ENCODE peak calls at places on chromosomes 6 and 20, in ten cellular contexts. One of them, this sample, is unnamed.

GRCh38 chr6:143107440-143107839 is 46.8 kb downstream of the AIG1 start:
- DNase-seq in tibial nerve: no peak
- DNase-seq in SK-N-SH: no peak
- DNase-seq in foreskin fibroblast: no peak
- DNase-seq in lung: no peak
- DNase-seq in uterus: no peak
- DNase-seq in body of pancreas: no peak
- DNase-seq in transverse colon: no peak
- DNase-seq in esophagus squamous epithelium: no peak
- DNase-seq in psoas muscle: no peak
- DNase-seq in this sample: no peak

GRCh38 chr6:110419028-110419739 is 3.8 kb upstream of the DDO start:
- DNase-seq in tibial nerve: no peak
- DNase-seq in SK-N-SH: no peak
- DNase-seq in foreskin fibroblast: no peak
- DNase-seq in lung: no peak
- DNase-seq in uterus: no peak
- DNase-seq in body of pancreas: no peak
- DNase-seq in transverse colon: no peak
- DNase-seq in esophagus squamous epithelium: no peak
- DNase-seq in psoas muscle: no peak
- DNase-seq in this sample: no peak

GRCh38 chr20:49825521-49826033 is 12.9 kb downstream of the SLC9A8 start:
- DNase-seq in tibial nerve: no peak
- DNase-seq in SK-N-SH: no peak
- DNase-seq in foreskin fibroblast: no peak
- DNase-seq in lung: peak
- DNase-seq in uterus: no peak
- DNase-seq in body of pancreas: no peak
- DNase-seq in transverse colon: no peak
- DNase-seq in esophagus squamous epithelium: no peak
- DNase-seq in psoas muscle: peak
- DNase-seq in this sample: no peak

GRCh38 chr6:139030539-139030938 is 2.0 kb downstream of the ABRACL start:
- DNase-seq in tibial nerve: no peak
- DNase-seq in SK-N-SH: no peak
- DNase-seq in foreskin fibroblast: no peak
- DNase-seq in lung: no peak
- DNase-seq in uterus: no peak
- DNase-seq in body of pancreas: no peak
- DNase-seq in transverse colon: peak
- DNase-seq in esophagus squamous epithelium: no peak
- DNase-seq in psoas muscle: no peak
- DNase-seq in this sample: no peak

GRCh38 chr20:59018817-59019216 is 412 bp upstream of the TUBB1 start:
- DNase-seq in tibial nerve: no peak
- DNase-seq in SK-N-SH: no peak
- DNase-seq in foreskin fibroblast: no peak
- DNase-seq in lung: peak
- DNase-seq in uterus: no peak
- DNase-seq in body of pancreas: no peak
- DNase-seq in transverse colon: no peak
- DNase-seq in esophagus squamous epithelium: no peak
- DNase-seq in psoas muscle: no peak
- DNase-seq in this sample: no peak

GRCh38 chr6:89888138-89888514 is 6.1 kb upstream of the GJA10 start:
- DNase-seq in tibial nerve: no peak
- DNase-seq in SK-N-SH: no peak
- DNase-seq in foreskin fibroblast: no peak
- DNase-seq in lung: no peak
- DNase-seq in uterus: no peak
- DNase-seq in body of pancreas: no peak
- DNase-seq in transverse colon: no peak
- DNase-seq in esophagus squamous epithelium: no peak
- DNase-seq in psoas muscle: no peak
- DNase-seq in this sample: no peak

GRCh38 chr6:33677153-33677660 is 34.3 kb downstream of the UQCC2 start:
- DNase-seq in tibial nerve: no peak
- DNase-seq in SK-N-SH: no peak
- DNase-seq in foreskin fibroblast: peak
- DNase-seq in lung: no peak
- DNase-seq in uterus: no peak
- DNase-seq in body of pancreas: no peak
- DNase-seq in transverse colon: no peak
- DNase-seq in esophagus squamous epithelium: no peak
- DNase-seq in psoas muscle: no peak
- DNase-seq in this sample: peak

GRCh38 chr6:30646450-30647038 is 389 bp upstream of the C6orf136 start:
- DNase-seq in tibial nerve: peak
- DNase-seq in SK-N-SH: peak
- DNase-seq in foreskin fibroblast: no peak
- DNase-seq in lung: peak
- DNase-seq in uterus: peak
- DNase-seq in body of pancreas: peak
- DNase-seq in transverse colon: peak
- DNase-seq in esophagus squamous epithelium: no peak
- DNase-seq in psoas muscle: peak
- DNase-seq in this sample: no peak

GRCh38 chr20:50266293-50267040 is 75.8 kb downstream of the CEBPB start:
- DNase-seq in tibial nerve: no peak
- DNase-seq in SK-N-SH: no peak
- DNase-seq in foreskin fibroblast: no peak
- DNase-seq in lung: no peak
- DNase-seq in uterus: no peak
- DNase-seq in body of pancreas: no peak
- DNase-seq in transverse colon: no peak
- DNase-seq in esophagus squamous epithelium: no peak
- DNase-seq in psoas muscle: peak
- DNase-seq in this sample: no peak

GRCh38 chr6:166112580-166112979 is 55.1 kb downstream of the TBXT start:
- DNase-seq in tibial nerve: no peak
- DNase-seq in SK-N-SH: no peak
- DNase-seq in foreskin fibroblast: no peak
- DNase-seq in lung: no peak
- DNase-seq in uterus: no peak
- DNase-seq in body of pancreas: no peak
- DNase-seq in transverse colon: no peak
- DNase-seq in esophagus squamous epithelium: no peak
- DNase-seq in psoas muscle: no peak
- DNase-seq in this sample: peak

GRCh38 chr6:12472601-12473038 is 182.5 kb downstream of the EDN1 start:
- DNase-seq in tibial nerve: peak
- DNase-seq in SK-N-SH: no peak
- DNase-seq in foreskin fibroblast: peak
- DNase-seq in lung: peak
- DNase-seq in uterus: peak
- DNase-seq in body of pancreas: peak
- DNase-seq in transverse colon: no peak
- DNase-seq in esophagus squamous epithelium: no peak
- DNase-seq in psoas muscle: peak
- DNase-seq in this sample: peak

GRCh38 chr6:42142118-42142835 is at the start of gene C6orf132:
- DNase-seq in tibial nerve: no peak
- DNase-seq in SK-N-SH: peak
- DNase-seq in foreskin fibroblast: no peak
- DNase-seq in lung: peak
- DNase-seq in uterus: no peak
- DNase-seq in body of pancreas: peak
- DNase-seq in transverse colon: peak
- DNase-seq in esophagus squamous epithelium: no peak
- DNase-seq in psoas muscle: no peak
- DNase-seq in this sample: no peak

GRCh38 chr20:46970937-46971630 is 76.4 kb downstream of the EYA2 start:
- DNase-seq in tibial nerve: no peak
- DNase-seq in SK-N-SH: peak
- DNase-seq in foreskin fibroblast: peak
- DNase-seq in lung: no peak
- DNase-seq in uterus: no peak
- DNase-seq in body of pancreas: no peak
- DNase-seq in transverse colon: no peak
- DNase-seq in esophagus squamous epithelium: no peak
- DNase-seq in psoas muscle: no peak
- DNase-seq in this sample: peak

GRCh38 chr20:50645253-50646068 is 45.9 kb downstream of the RIPOR3 start:
- DNase-seq in tibial nerve: peak
- DNase-seq in SK-N-SH: no peak
- DNase-seq in foreskin fibroblast: peak
- DNase-seq in lung: peak
- DNase-seq in uterus: peak
- DNase-seq in body of pancreas: peak
- DNase-seq in transverse colon: peak
- DNase-seq in esophagus squamous epithelium: no peak
- DNase-seq in psoas muscle: peak
- DNase-seq in this sample: peak

DNA sequence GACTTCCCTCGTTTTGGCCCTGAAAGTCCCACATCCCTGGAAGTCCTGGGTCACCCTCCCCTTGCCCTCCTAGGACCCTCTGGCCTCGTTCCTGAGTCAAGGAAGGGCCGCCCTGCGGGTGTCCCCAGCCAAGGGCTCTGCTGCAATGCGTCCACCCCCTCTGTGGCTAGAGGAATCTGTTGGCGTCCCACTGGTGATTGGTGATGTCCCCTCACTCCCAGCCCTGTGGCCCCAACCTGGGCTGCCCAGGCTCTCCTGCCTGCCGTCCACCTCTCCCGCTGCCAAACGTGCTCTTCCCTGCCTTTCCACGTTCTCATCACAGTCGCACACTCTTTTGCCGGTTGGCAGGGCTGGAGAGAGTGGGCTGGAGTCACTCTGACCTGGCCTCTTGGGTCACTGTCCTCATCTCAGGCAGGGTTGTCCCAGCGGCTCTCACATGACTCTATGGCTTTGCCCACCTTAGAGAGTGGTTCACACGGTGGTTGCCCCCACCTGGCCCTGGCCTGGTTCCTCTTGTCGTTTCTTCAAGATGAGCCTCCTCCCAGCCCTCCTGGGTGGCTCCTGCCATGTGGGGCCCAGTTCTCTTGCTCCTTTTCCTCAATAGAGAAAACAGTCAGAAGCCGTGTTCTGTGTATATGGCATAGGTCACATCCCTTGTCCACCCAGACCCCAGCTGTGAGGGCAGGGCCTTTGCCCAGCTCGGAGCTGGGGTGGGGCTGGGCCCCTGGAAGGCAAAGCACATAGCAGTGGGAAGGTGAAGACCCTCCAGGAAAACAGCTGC is 100.9 kb downstream of the TMEM242 start:
- DNase-seq in tibial nerve: no peak
- DNase-seq in SK-N-SH: no peak
- DNase-seq in foreskin fibroblast: no peak
- DNase-seq in lung: no peak
- DNase-seq in uterus: peak
- DNase-seq in body of pancreas: peak
- DNase-seq in transverse colon: no peak
- DNase-seq in esophagus squamous epithelium: no peak
- DNase-seq in psoas muscle: no peak
- DNase-seq in this sample: no peak
- H3K4me3 ChIP-seq in tibial nerve: no peak
- H3K4me3 ChIP-seq in SK-N-SH: no peak
- H3K4me3 ChIP-seq in foreskin fibroblast: no peak
- H3K4me3 ChIP-seq in lung: no peak
- H3K4me3 ChIP-seq in uterus: no peak
- H3K4me3 ChIP-seq in body of pancreas: no peak
- H3K4me3 ChIP-seq in transverse colon: no peak
- H3K4me3 ChIP-seq in esophagus squamous epithelium: no peak
- H3K4me3 ChIP-seq in psoas muscle: no peak
- H3K4me3 ChIP-seq in this sample: no peak

GRCh38 chr6:3835055-3835731 is 14.0 kb upstream of the FAM50B start:
- DNase-seq in tibial nerve: peak
- DNase-seq in SK-N-SH: no peak
- DNase-seq in foreskin fibroblast: no peak
- DNase-seq in lung: peak
- DNase-seq in uterus: no peak
- DNase-seq in body of pancreas: peak
- DNase-seq in transverse colon: peak
- DNase-seq in esophagus squamous epithelium: no peak
- DNase-seq in psoas muscle: peak
- DNase-seq in this sample: peak
- TF ChIP-seq CTCF in tibial nerve: no peak
- TF ChIP-seq CTCF in SK-N-SH: no peak
- TF ChIP-seq CTCF in foreskin fibroblast: no peak
- TF ChIP-seq CTCF in lung: no peak
- TF ChIP-seq CTCF in uterus: no peak
- TF ChIP-seq CTCF in body of pancreas: no peak
- TF ChIP-seq CTCF in transverse colon: no peak
- TF ChIP-seq CTCF in esophagus squamous epithelium: no peak
- TF ChIP-seq CTCF in psoas muscle: peak
- TF ChIP-seq CTCF in this sample: no peak

GRCh38 chr20:20375862-20376261 is 8.0 kb downstream of the INSM1 start:
- DNase-seq in tibial nerve: no peak
- DNase-seq in SK-N-SH: no peak
- DNase-seq in foreskin fibroblast: no peak
- DNase-seq in lung: no peak
- DNase-seq in uterus: no peak
- DNase-seq in body of pancreas: no peak
- DNase-seq in transverse colon: no peak
- DNase-seq in esophagus squamous epithelium: no peak
- DNase-seq in psoas muscle: no peak
- DNase-seq in this sample: no peak
- H3K4me3 ChIP-seq in tibial nerve: no peak
- H3K4me3 ChIP-seq in SK-N-SH: no peak
- H3K4me3 ChIP-seq in foreskin fibroblast: no peak
- H3K4me3 ChIP-seq in lung: no peak
- H3K4me3 ChIP-seq in uterus: no peak
- H3K4me3 ChIP-seq in body of pancreas: no peak
- H3K4me3 ChIP-seq in transverse colon: no peak
- H3K4me3 ChIP-seq in esophagus squamous epithelium: no peak
- H3K4me3 ChIP-seq in psoas muscle: no peak
- H3K4me3 ChIP-seq in this sample: no peak

GRCh38 chr20:1619861-1620444 is at the start of gene SIRPB1:
- DNase-seq in tibial nerve: no peak
- DNase-seq in SK-N-SH: no peak
- DNase-seq in foreskin fibroblast: no peak
- DNase-seq in lung: peak
- DNase-seq in uterus: no peak
- DNase-seq in body of pancreas: no peak
- DNase-seq in transverse colon: no peak
- DNase-seq in esophagus squamous epithelium: no peak
- DNase-seq in psoas muscle: no peak
- DNase-seq in this sample: no peak

GRCh38 chr20:1622450-1622849 is 2.6 kb upstream of the SIRPB1 start:
- DNase-seq in tibial nerve: no peak
- DNase-seq in SK-N-SH: no peak
- DNase-seq in foreskin fibroblast: no peak
- DNase-seq in lung: no peak
- DNase-seq in uterus: no peak
- DNase-seq in body of pancreas: no peak
- DNase-seq in transverse colon: no peak
- DNase-seq in esophagus squamous epithelium: no peak
- DNase-seq in psoas muscle: no peak
- DNase-seq in this sample: no peak

GRCh38 chr20:1618954-1619550 is 757 bp downstream of the SIRPB1 start:
- DNase-seq in tibial nerve: no peak
- DNase-seq in SK-N-SH: no peak
- DNase-seq in foreskin fibroblast: no peak
- DNase-seq in lung: no peak
- DNase-seq in uterus: no peak
- DNase-seq in body of pancreas: no peak
- DNase-seq in transverse colon: no peak
- DNase-seq in esophagus squamous epithelium: no peak
- DNase-seq in psoas muscle: no peak
- DNase-seq in this sample: no peak

GRCh38 chr20:1617055-1617454 is 2.8 kb downstream of the SIRPB1 start:
- DNase-seq in tibial nerve: no peak
- DNase-seq in SK-N-SH: no peak
- DNase-seq in foreskin fibroblast: no peak
- DNase-seq in lung: no peak
- DNase-seq in uterus: no peak
- DNase-seq in body of pancreas: no peak
- DNase-seq in transverse colon: no peak
- DNase-seq in esophagus squamous epithelium: no peak
- DNase-seq in psoas muscle: no peak
- DNase-seq in this sample: peak

GRCh38 chr20:1618479-1618878 is 1.3 kb downstream of the SIRPB1 start:
- DNase-seq in tibial nerve: no peak
- DNase-seq in SK-N-SH: no peak
- DNase-seq in foreskin fibroblast: no peak
- DNase-seq in lung: no peak
- DNase-seq in uterus: no peak
- DNase-seq in body of pancreas: no peak
- DNase-seq in transverse colon: no peak
- DNase-seq in esophagus squamous epithelium: no peak
- DNase-seq in psoas muscle: no peak
- DNase-seq in this sample: no peak
- TF ChIP-seq CTCF in tibial nerve: no peak
- TF ChIP-seq CTCF in SK-N-SH: no peak
- TF ChIP-seq CTCF in foreskin fibroblast: no peak
- TF ChIP-seq CTCF in lung: no peak
- TF ChIP-seq CTCF in uterus: no peak
- TF ChIP-seq CTCF in body of pancreas: no peak
- TF ChIP-seq CTCF in transverse colon: no peak
- TF ChIP-seq CTCF in esophagus squamous epithelium: no peak
- TF ChIP-seq CTCF in psoas muscle: no peak
- TF ChIP-seq CTCF in this sample: no peak